ENCODE peak calls at places on chromosomes 13 and 19, in four cellular contexts. X is endothelial cell; S is CD4-positive, CD25-positive, alpha-beta regulatory T cell; J is WTC11. L is an unnamed sample.

GRCh38 chr19:8611391-8611883 is 922 bp upstream of the ADAMTS10 start:
- DNase-seq in X (no peak), S (peak), J (no peak), L (no peak)

GRCh38 chr13:44854264-44855060 is 134.8 kb downstream of the NUFIP1 start:
- DNase-seq in X (no peak), S (no peak), J (no peak), L (no peak)

GRCh38 chr13:39835253-39835652 is 179.8 kb downstream of the COG6 start:
- DNase-seq in X (no peak), S (no peak), J (no peak), L (no peak)

GRCh38 chr19:18119243-18120105 is 21.9 kb downstream of the MAST3 start:
- DNase-seq in X (no peak), S (peak), J (no peak), L (no peak)

GRCh38 chr13:21594715-21595545 is 9.0 kb downstream of the MICU2 start:
- DNase-seq in X (no peak), S (no peak), J (no peak), L (no peak)

GRCh38 chr13:48235100-48235813 is 2.3 kb downstream of the ITM2B start:
- DNase-seq in X (peak), S (peak), J (no peak), L (peak)

GRCh38 chr19:40681039-40681438 is 9.4 kb downstream of the NUMBL start:
- DNase-seq in X (no peak), S (no peak), J (no peak), L (no peak)

GRCh38 chr13:30431269-30431950 is 9.1 kb downstream of the UBE2L5 start:
- DNase-seq in X (no peak), S (no peak), J (no peak), L (no peak)

GRCh38 chr13:50369646-50370045 is 354.4 kb downstream of the KCNRG start:
- DNase-seq in X (no peak), S (no peak), J (no peak), L (no peak)

GRCh38 chr13:20191311-20191901 is 1.3 kb downstream of the GJB2 start:
- DNase-seq in X (no peak), S (no peak), J (no peak), L (no peak)

L was measured in BE2C.